ENCODE peak calls at places on chromosomes 16 and 17, in five cellular contexts. E is AG09309, M is K562, R is fibroblast of the aortic adventitia, F is retinal pigment epithelial cell. I is an unnamed sample.

GRCh38 chr17:63752707-63753106 is 11.1 kb upstream of the STRADA start:
- DNase-seq in M (no peak), F (no peak), R (no peak), E (no peak), I (no peak)

GRCh38 chr16:47143677-47144558 is at the start of gene NETO2:
- DNase-seq in F (no peak), M (peak), E (no peak), R (peak), I (no peak)

GRCh38 chr17:78013683-78014467 is 55.4 kb downstream of the TNRC6C start:
- DNase-seq in M (peak), F (peak), E (no peak), R (peak), I (peak)

GRCh38 chr16:73265124-73265838 is 217.4 kb upstream of the ZFHX3 start:
- DNase-seq in F (no peak), M (peak), E (no peak), R (no peak), I (no peak)

GRCh38 chr17:78383725-78384471 is 5.4 kb downstream of the PGS1 start:
- DNase-seq in R (peak), F (peak), E (peak), M (no peak), I (peak)

GRCh38 chr17:3892095-3892998 is 506 bp downstream of the CAMKK1 start:
- DNase-seq in F (no peak), E (no peak), M (peak), R (peak), I (no peak)

GRCh38 chr16:2160915-2161551 is 5.5 kb downstream of the TRAF7 start:
- DNase-seq in F (no peak), E (no peak), R (peak), M (no peak), I (no peak)

GRCh38 chr17:21213491-21214014 is 408 bp downstream of the TMEM11 start:
- DNase-seq in F (no peak), M (peak), R (no peak), E (no peak), I (no peak)

GRCh38 chr17:36928450-36929125 is 8.7 kb upstream of the LHX1 start:
- DNase-seq in F (no peak), M (no peak), E (no peak), R (no peak), I (no peak)

GRCh38 chr17:2391597-2392251 is 9.1 kb downstream of the MNT start:
- DNase-seq in F (no peak), E (no peak), M (no peak), R (no peak), I (no peak)

GRCh38 chr17:40471856-40472732 is 28.8 kb downstream of the IGFBP4 start:
- DNase-seq in E (no peak), R (peak), M (no peak), F (no peak), I (no peak)

GRCh38 chr17:71269201-71269600 is 851.6 kb upstream of the SOX9 start:
- DNase-seq in R (no peak), M (no peak), E (no peak), F (no peak), I (no peak)

GRCh38 chr17:4314179-4314578 is 50.4 kb upstream of the ANKFY1 start:
- DNase-seq in R (no peak), M (no peak), E (no peak), F (no peak), I (no peak)

GRCh38 chr16:11346700-11347319 is 1.6 kb downstream of the RMI2 start:
- DNase-seq in R (no peak), E (no peak), M (no peak), F (no peak), I (no peak)
- H3K4me3 ChIP-seq in R (no peak), E (no peak), M (peak), F (no peak), I (no peak)

GRCh38 chr16:85004587-85005205 is 6.6 kb downstream of the ZDHHC7 start:
- DNase-seq in F (no peak), M (peak), E (peak), R (peak), I (peak)

GRCh38 chr16:85007815-85008214 is 3.5 kb downstream of the ZDHHC7 start:
- DNase-seq in M (no peak), F (no peak), E (no peak), R (no peak), I (no peak)

GRCh38 chr16:85006639-85007038 is 4.7 kb downstream of the ZDHHC7 start:
- DNase-seq in R (peak), E (no peak), M (no peak), F (no peak), I (no peak)

GRCh38 chr16:85003723-85004586 is 7.4 kb downstream of the ZDHHC7 start:
- DNase-seq in M (peak), F (no peak), E (no peak), R (peak), I (no peak)

GRCh38 chr16:85005278-85006069 is 5.9 kb downstream of the ZDHHC7 start:
- DNase-seq in F (no peak), M (no peak), R (peak), E (no peak), I (no peak)
- H3K4me3 ChIP-seq in F (peak), M (no peak), R (peak), E (peak), I (no peak)

GRCh38 chr16:74606521-74607309 is at the start of gene GLG1:
- DNase-seq in M (peak), R (peak), E (no peak), F (peak), I (no peak)

GRCh38 chr16:74608381-74608780 is 1.5 kb upstream of the GLG1 start:
- DNase-seq in E (no peak), M (no peak), F (no peak), R (no peak), I (no peak)

GRCh38 chr16:74608944-74609343 is 2.0 kb upstream of the GLG1 start:
- DNase-seq in F (no peak), E (no peak), M (no peak), R (no peak), I (no peak)

GRCh38 chr16:74607310-74607966 is 524 bp upstream of the GLG1 start:
- DNase-seq in F (peak), R (no peak), E (no peak), M (no peak), I (no peak)

GRCh38 chr16:74607967-74608356 is 1.0 kb upstream of the GLG1 start:
- DNase-seq in E (no peak), M (no peak), F (no peak), R (peak), I (no peak)
- H3K4me3 ChIP-seq in E (no peak), M (no peak), F (no peak), R (no peak), I (peak)

GRCh38 chr17:62744259-62744658 is 63.9 kb downstream of the MARCHF10 start:
- DNase-seq in R (no peak), F (no peak), M (no peak), E (no peak), I (no peak)
- H3K4me3 ChIP-seq in R (no peak), F (no peak), M (no peak), E (no peak), I (no peak)

DNA sequence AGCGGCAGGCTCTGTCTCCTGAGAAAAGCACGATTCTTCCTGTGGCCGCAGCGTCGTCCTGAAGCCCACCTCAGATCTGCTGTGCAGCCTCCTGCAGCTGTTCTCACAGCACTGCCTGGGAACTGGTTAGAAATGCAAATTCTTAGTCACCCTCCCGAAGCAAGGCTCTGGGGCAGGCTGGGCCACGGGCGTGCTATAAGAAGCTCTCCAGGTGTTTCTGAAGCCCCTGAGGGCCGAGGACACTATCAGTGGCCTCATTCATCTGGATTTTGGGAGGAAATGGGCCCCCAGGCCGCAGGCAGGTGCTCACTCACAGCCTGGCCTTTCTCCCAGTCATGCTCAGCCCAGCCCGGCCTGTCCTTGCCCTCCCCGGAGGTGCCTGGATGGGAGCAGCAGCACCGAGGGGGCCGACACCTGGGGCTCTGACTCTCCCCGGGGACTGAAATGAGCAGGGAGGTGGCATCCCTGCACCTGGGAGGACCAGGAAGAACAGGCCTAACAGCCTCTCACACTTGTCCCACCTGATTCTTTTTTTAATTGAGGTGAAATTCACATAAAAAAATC is 10.4 kb upstream of the NLRC3 start:
- DNase-seq in R (no peak), M (no peak), F (no peak), E (no peak), I (no peak)
- H3K4me3 ChIP-seq in R (no peak), M (no peak), F (no peak), E (no peak), I (no peak)

GRCh38 chr17:56142781-56143180 is 10.5 kb upstream of the ANKFN1 start:
- DNase-seq in F (no peak), R (no peak), E (no peak), M (no peak), I (no peak)
- H3K4me3 ChIP-seq in F (no peak), R (no peak), E (no peak), M (no peak), I (no peak)

GRCh38 chr16:69181-69580 is 3.2 kb downstream of the RHBDF1 start:
- DNase-seq in M (no peak), F (no peak), E (no peak), R (no peak), I (no peak)

GRCh38 chr16:71540-72341 is 690 bp downstream of the RHBDF1 start:
- DNase-seq in E (no peak), R (peak), M (peak), F (no peak), I (no peak)

GRCh38 chr16:74025-74424 is 1.6 kb upstream of the RHBDF1 start:
- DNase-seq in R (no peak), E (no peak), M (no peak), F (no peak), I (no peak)

GRCh38 chr16:72561-73537 is at the start of gene RHBDF1:
- DNase-seq in F (no peak), R (peak), E (no peak), M (peak), I (no peak)

DNA sequence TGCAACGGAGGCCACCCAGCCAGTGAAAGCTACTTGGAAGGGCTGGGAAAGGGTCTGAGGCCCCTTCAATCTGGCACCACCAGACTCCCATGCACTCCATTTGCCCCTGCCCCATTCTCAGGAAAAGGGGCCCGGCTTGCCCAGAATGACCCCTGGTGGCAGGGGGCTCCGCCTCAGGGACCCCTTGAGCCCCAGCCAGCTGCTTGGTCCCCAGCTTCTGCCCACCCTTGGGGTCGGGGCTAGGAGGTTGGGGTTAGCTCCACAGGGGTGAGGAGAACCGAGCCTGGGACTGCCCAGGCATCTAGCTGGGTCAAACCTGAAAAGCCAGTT is 1.3 kb downstream of the RHBDF1 start:
- DNase-seq in E (no peak), R (no peak), F (no peak), M (no peak), I (no peak)
- H3K4me3 ChIP-seq in E (peak), R (peak), F (peak), M (no peak), I (peak)

GRCh38 chr17:57943645-57944044 is 11.6 kb downstream of the CUEDC1 start:
- DNase-seq in F (no peak), E (no peak), R (no peak), M (no peak), I (no peak)
- H3K4me3 ChIP-seq in F (no peak), E (no peak), R (no peak), M (no peak), I (no peak)

GRCh38 chr17:43025290-43025657 is 243 bp downstream of the RND2 start:
- DNase-seq in E (no peak), F (no peak), M (no peak), R (no peak), I (no peak)
- H3K4me3 ChIP-seq in E (peak), F (peak), M (peak), R (peak), I (peak)

I was measured in AG04449.